ENCODE peak calls at places on chromosomes 4 and X, in six cellular contexts. F, C, Q, T, D and A are unnamed samples.

GRCh38 chr4:2320152-2320551 is 58.2 kb upstream of the MXD4 start:
- DNase-seq in F (peak), C (no peak), Q (no peak), T (no peak), D (no peak), A (no peak)

GRCh38 chrX:2521927-2522386 is 21.2 kb upstream of the DHRSX start:
- DNase-seq in F (no peak), C (no peak), Q (no peak), T (no peak), D (no peak), A (no peak)

GRCh38 chrX:30973784-30974427 is 84.9 kb upstream of the TAB3 start:
- DNase-seq in F (no peak), C (no peak), Q (no peak), T (no peak), D (peak), A (no peak)

GRCh38 chr4:120318447-120318846 is 251.8 kb upstream of the MAD2L1 start:
- DNase-seq in F (no peak), C (no peak), Q (no peak), T (no peak), D (no peak), A (no peak)

GRCh38 chr4:125432078-125432477 is 117.3 kb downstream of the FAT4 start:
- DNase-seq in F (no peak), C (no peak), Q (peak), T (no peak), D (peak), A (peak)

GRCh38 chr4:5636766-5637670 is 71.3 kb downstream of the EVC2 start:
- DNase-seq in F (no peak), C (no peak), Q (no peak), T (peak), D (no peak), A (no peak)

GRCh38 chr4:75063417-75063816 is 130.5 kb downstream of the PARM1 start:
- DNase-seq in F (no peak), C (no peak), Q (no peak), T (no peak), D (no peak), A (no peak)

GRCh38 chr4:86366920-86367319 is 7.1 kb upstream of the MAPK10 start:
- DNase-seq in F (no peak), C (no peak), Q (no peak), T (no peak), D (no peak), A (no peak)

GRCh38 chr4:146975535-146975934 is 29.9 kb upstream of the TTC29 start:
- DNase-seq in F (no peak), C (no peak), Q (no peak), T (no peak), D (no peak), A (no peak)

GRCh38 chr4:39568805-39569204 is 41.6 kb upstream of the UGDH start:
- DNase-seq in F (no peak), C (no peak), Q (no peak), T (peak), D (no peak), A (no peak)

GRCh38 chrX:17564689-17565409 is 172.4 kb upstream of the SCML1 start:
- DNase-seq in F (no peak), C (no peak), Q (peak), T (no peak), D (no peak), A (no peak)

GRCh38 chrX:124791492-124792095 is 445.2 kb downstream of the SH2D1A start:
- DNase-seq in F (no peak), C (no peak), Q (no peak), T (no peak), D (no peak), A (no peak)

GRCh38 chr4:168449740-168450442 is 30.4 kb downstream of the DDX60L start:
- DNase-seq in F (no peak), C (no peak), Q (peak), T (peak), D (no peak), A (no peak)

GRCh38 chrX:18410038-18410437 is 15.4 kb upstream of the CDKL5 start:
- DNase-seq in F (no peak), C (no peak), Q (peak), T (peak), D (no peak), A (no peak)

GRCh38 chr4:154230091-154230490 is 261.5 kb downstream of the DCHS2 start:
- DNase-seq in F (no peak), C (no peak), Q (no peak), T (no peak), D (no peak), A (no peak)

GRCh38 chrX:153226344-153227190 is 47.5 kb downstream of the MAGEA1 start:
- DNase-seq in F (no peak), C (peak), Q (peak), T (peak), D (peak), A (no peak)

GRCh38 chr4:62482355-62482754 is 1282.2 kb downstream of the ADGRL3 start:
- DNase-seq in F (no peak), C (no peak), Q (no peak), T (peak), D (no peak), A (no peak)

GRCh38 chrX:4787971-4788370 is 1074.5 kb upstream of the PRKX start:
- DNase-seq in F (no peak), C (no peak), Q (no peak), T (peak), D (no peak), A (no peak)

DNA sequence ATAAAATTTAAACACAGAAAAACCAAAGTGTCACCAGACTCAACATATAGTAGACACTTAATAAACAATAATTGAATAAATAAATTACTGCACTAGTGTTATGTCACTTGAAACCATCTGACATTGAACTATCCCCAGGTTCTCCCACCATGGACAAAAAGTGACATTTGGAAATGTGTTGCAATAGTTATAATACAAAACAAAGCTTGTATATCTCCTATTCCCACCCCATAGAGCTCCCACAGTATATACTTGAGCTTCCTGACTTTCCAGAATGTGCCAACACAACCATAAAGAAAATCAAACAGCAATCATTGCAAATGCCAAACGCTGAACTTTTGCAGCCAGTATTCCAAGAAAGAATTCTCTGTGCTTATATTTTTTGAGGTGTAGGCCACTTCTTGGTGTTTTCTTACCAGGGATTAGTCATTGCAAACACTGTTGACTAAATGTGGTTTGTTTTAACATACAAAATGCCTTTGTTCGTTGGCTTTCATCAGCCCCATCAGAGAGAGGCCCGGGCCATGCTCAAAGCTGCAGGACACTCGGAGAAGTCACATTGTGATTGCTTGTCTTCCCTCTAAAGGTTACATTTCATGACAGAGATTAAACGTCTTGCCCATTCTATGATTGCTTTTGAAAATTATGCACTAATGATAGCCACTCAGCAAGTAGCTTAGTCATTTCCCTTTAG is 33.8 kb downstream of the PPARGC1A start:
- DNase-seq in F (no peak), C (no peak), Q (peak), T (no peak), D (no peak), A (no peak)
- H3K27ac ChIP-seq in F (no peak), C (no peak), Q (no peak), T (no peak), D (no peak), A (no peak)

DNA sequence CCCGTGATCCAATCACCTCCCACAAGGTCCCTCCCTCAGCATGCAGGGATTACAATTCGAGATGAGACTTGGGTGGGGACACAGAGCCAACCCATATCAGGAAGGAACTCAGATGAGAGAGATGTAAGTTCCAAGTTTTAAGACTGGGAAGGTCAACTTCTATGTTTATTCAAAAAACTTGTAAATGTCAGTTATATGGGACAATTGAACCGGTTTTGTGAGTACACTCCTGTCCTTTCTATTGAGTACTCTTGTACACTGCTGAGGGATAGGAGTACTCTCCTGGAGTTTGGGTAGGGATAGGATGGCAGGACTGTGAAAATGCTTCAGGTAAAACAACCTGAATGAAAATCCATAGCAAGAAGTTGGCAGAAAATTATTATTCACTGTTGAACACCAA is 239.1 kb downstream of the ZNF674 start:
- DNase-seq in F (no peak), C (no peak), Q (no peak), T (no peak), D (no peak), A (no peak)
- H3K27ac ChIP-seq in F (no peak), C (no peak), Q (no peak), T (no peak), D (no peak), A (no peak)

GRCh38 chr4:91065117-91065516 is 937.9 kb downstream of the CCSER1 start:
- DNase-seq in F (no peak), C (no peak), Q (no peak), T (no peak), D (no peak), A (no peak)
- H3K27ac ChIP-seq in F (no peak), C (no peak), Q (no peak), T (no peak), D (no peak), A (no peak)

GRCh38 chr4:153205757-153206156 is 1.5 kb downstream of the TRIM2 start:
- DNase-seq in F (no peak), C (no peak), Q (no peak), T (peak), D (no peak), A (no peak)
- H3K27ac ChIP-seq in F (no peak), C (no peak), Q (no peak), T (peak), D (no peak), A (peak)